ENCODE peak calls at places on chromosomes 4 and X, in four cellular contexts. F, I, U and C are unnamed samples.

GRCh38 chrX:134019567-134020206 is 34.3 kb upstream of the GPC3 start:
- DNase-seq in F (no peak), I (no peak), U (no peak), C (no peak)

GRCh38 chr4:28010543-28011235 is 1150.0 kb downstream of the STIM2 start:
- DNase-seq in F (no peak), I (no peak), U (no peak), C (no peak)

GRCh38 chr4:5711479-5712184 is 631 bp downstream of the EVC start:
- DNase-seq in F (peak), I (no peak), U (no peak), C (no peak)

GRCh38 chr4:19005211-19005610 is 983.7 kb upstream of the LCORL start:
- DNase-seq in F (no peak), I (no peak), U (no peak), C (no peak)

GRCh38 chr4:123401466-123402175 is 5.0 kb downstream of the SPRY1 start:
- DNase-seq in F (no peak), I (peak), U (no peak), C (no peak)

GRCh38 chr4:73378887-73379286 is 25.2 kb upstream of the ALB start:
- DNase-seq in F (no peak), I (no peak), U (no peak), C (no peak)

GRCh38 chr4:159480826-159481225 is 377.9 kb downstream of the RAPGEF2 start:
- DNase-seq in F (no peak), I (no peak), U (no peak), C (no peak)

GRCh38 chr4:165207431-165208321 is at the start of gene KLHL2:
- DNase-seq in F (peak), I (peak), U (peak), C (peak)

GRCh38 chr4:144645621-144646522 is at the start of gene HHIP:
- DNase-seq in F (peak), I (no peak), U (no peak), C (peak)

GRCh38 chrX:151902813-151903591 is 9.7 kb upstream of the MAGEA4 start:
- DNase-seq in F (no peak), I (peak), U (peak), C (no peak)

GRCh38 chr4:168866635-168867034 is 143.4 kb downstream of the CBR4 start:
- DNase-seq in F (no peak), I (no peak), U (no peak), C (no peak)

GRCh38 chr4:168867128-168867527 is 142.9 kb downstream of the CBR4 start:
- DNase-seq in F (no peak), I (no peak), U (no peak), C (no peak)

GRCh38 chr4:168864831-168865541 is 145.1 kb downstream of the CBR4 start:
- DNase-seq in F (no peak), I (no peak), U (no peak), C (no peak)

GRCh38 chr4:168863719-168864632 is 146.1 kb downstream of the CBR4 start:
- DNase-seq in F (no peak), I (no peak), U (no peak), C (no peak)

GRCh38 chr4:168865854-168866253 is 144.2 kb downstream of the CBR4 start:
- DNase-seq in F (no peak), I (no peak), U (no peak), C (no peak)
- TF ChIP-seq POLR2A in F (no peak), I (no peak), U (no peak), C (no peak)

DNA sequence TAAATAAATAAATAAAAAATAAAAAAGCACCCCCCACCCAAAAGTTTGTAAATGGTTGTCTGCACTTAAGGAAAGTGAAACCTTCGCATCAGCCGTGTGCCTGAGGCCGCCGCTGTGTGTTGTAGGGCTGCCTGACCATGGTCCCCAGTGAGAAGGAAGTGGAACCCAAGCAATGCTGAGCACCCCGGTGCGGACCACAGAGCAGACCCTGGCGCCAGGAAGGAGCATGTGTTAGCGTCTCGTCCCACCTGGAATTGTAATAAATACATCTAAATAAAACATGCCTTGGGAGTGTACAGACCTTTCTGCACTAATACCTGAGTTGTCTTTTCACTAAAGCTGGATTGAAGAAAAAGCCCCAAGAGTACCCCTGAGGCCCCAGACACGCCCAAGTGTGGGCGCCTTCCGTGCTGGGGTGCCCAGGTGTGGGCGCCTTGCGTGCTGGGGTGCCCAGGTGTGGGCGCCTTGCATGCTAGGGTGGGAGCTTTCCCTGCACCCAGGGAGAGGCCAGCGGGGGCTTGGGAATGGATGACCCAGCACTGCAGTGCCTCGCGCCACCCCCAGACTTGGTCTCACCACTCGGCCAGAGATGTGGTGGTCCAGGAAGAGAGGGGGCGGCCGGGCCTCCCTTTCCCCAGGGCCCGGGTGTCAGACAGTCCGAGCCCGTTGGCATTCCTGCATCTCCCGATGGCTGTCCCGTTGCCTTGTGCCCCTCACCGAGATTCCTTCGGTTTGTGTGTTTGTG is 33.7 kb downstream of the HTT-AS start:
- DNase-seq in F (no peak), I (no peak), U (no peak), C (no peak)
- TF ChIP-seq POLR2A in F (no peak), I (no peak), U (no peak), C (no peak)

DNA sequence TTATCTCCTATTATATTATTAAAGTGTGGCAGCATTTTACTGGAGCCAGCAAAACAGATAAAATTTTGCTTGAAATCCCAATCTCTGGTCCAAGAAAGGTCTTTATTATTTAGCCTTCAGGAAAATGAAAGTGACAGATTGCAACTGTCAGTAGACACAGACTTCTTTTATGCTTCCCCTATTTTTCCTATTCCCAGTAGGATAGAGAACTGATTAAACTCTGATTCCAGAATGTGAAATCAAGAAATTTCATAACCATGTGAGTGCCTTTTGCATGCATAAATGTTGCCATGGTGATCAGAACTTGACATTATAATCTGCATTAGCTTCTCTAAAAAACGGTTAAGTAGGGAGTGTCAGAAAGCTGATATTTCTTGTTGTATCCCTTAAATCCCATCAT is 255.2 kb upstream of the GABRA2 start:
- DNase-seq in F (no peak), I (no peak), U (no peak), C (no peak)
- TF ChIP-seq POLR2A in F (no peak), I (no peak), U (no peak), C (no peak)

GRCh38 chr4:139665690-139666529 is at the start of gene MGST2:
- DNase-seq in F (peak), I (peak), U (peak), C (peak)
- TF ChIP-seq POLR2A in F (peak), I (no peak), U (no peak), C (peak)